ENCODE peak calls at places on chromosomes 13 and 19, in five cellular contexts. T is Caco-2; F is tibial artery; M is left lung; X is CD8-positive, alpha-beta T cell. D is an unnamed sample. For H3K4me1 and H3K9me3, the result is how much of the 10 kb centered on the place peaks cover.

GRCh38 chr13:74132768-74133656 is 1.2 kb downstream of the KLF12 start:
- DNase-seq in M (peak), F (peak), X (peak), T (no peak), D (no peak)

GRCh38 chr19:41175825-41176734 is 16.9 kb upstream of the CYP2S1 start:
- DNase-seq in F (peak), T (peak), M (peak), X (peak), D (peak)

GRCh38 chr13:45396548-45397095 is 21.6 kb downstream of the SLC25A30 start:
- DNase-seq in X (no peak), T (no peak), M (no peak), F (no peak), D (peak)

GRCh38 chr19:49512970-49513745 is 697 bp downstream of the FCGRT start:
- DNase-seq in X (no peak), T (peak), M (peak), F (no peak), D (no peak)

GRCh38 chr13:68745517-68745916 is 1362.1 kb upstream of the ATXN8OS start:
- DNase-seq in X (no peak), M (no peak), T (no peak), F (no peak), D (no peak)

GRCh38 chr13:99260216-99260615 is 2.0 kb upstream of the GPR18 start:
- DNase-seq in T (no peak), M (no peak), X (no peak), F (no peak), D (peak)

GRCh38 chr19:47445937-47446402 is 25.7 kb downstream of the SLC8A2 start:
- DNase-seq in T (no peak), X (peak), M (peak), F (no peak), D (no peak)

GRCh38 chr13:40024578-40024952 is 369.1 kb downstream of the COG6 start:
- DNase-seq in X (no peak), M (no peak), T (no peak), F (no peak), D (no peak)

GRCh38 chr13:113629814-113630213 is 28.2 kb downstream of the ATP4B start:
- DNase-seq in F (no peak), M (no peak), T (peak), X (no peak), D (no peak)

GRCh38 chr19:42606660-42607351 is 12.1 kb upstream of the CEACAM8 start:
- DNase-seq in M (peak), F (no peak), X (peak), T (peak), D (peak)

GRCh38 chr19:50796634-50797428 is 6.6 kb downstream of the ACP4 start:
- DNase-seq in T (no peak), M (no peak), F (no peak), X (no peak), D (no peak)

GRCh38 chr19:40217027-40217810 is 965 bp downstream of the TTC9B start:
- DNase-seq in F (no peak), X (no peak), M (peak), T (peak), D (no peak)

GRCh38 chr19:19410553-19411550 is 5.4 kb downstream of the GATAD2A start:
- DNase-seq in M (no peak), F (no peak), X (peak), T (no peak), D (no peak)

GRCh38 chr13:110388141-110388943 is 81.3 kb downstream of the COL4A2 start:
- DNase-seq in F (peak), T (peak), X (no peak), M (peak), D (peak)

GRCh38 chr19:34244611-34245299 is 9.6 kb upstream of the GARRE1 start:
- DNase-seq in T (no peak), X (no peak), F (no peak), M (no peak), D (no peak)

GRCh38 chr13:114179087-114179658 is at the start of gene CFAP97D2:
- DNase-seq in T (no peak), X (no peak), F (no peak), M (no peak), D (no peak)

GRCh38 chr19:14004619-14005380 is 1.3 kb downstream of the RFX1 start:
- DNase-seq in X (no peak), T (no peak), M (peak), F (peak), D (no peak)
- H3K4me3 ChIP-seq in X (peak), T (no peak), M (no peak), F (peak), D (no peak)

DNA sequence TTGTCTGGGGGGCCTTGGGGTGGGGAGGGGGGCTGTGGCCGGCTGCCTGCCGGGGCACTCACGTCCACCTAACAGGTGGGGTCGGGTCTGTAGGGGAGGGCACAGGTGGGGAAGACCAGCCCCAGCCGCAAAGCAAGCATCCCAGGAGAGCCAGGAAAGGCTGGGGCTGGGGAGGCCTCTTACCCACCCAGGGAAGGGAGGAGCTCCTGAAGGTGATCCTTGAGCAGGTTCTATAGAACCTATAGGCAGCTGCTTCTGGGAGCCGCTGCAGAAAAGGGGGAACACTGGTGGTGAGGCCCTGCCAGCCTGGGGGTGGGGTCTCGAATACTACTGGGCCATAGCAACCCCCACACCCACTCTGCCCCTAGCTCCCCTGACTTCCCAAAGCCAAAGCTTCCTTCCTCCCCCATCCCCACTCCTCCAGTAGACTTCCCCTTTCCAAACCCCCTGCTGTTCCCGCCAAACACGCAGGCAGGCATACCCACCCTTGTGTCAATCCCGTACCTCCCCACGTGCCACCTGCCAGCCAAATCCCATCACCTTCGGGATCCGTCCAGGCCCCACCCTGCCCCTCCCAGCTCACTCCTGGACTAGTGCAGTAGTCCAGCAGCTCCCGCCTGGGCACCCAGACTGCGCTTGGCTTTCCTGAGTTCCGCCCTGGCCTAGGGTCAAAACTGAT is 5.6 kb downstream of the KLF16 start:
- DNase-seq in F (peak), M (no peak), X (no peak), T (no peak), D (no peak)
- H3K4me1 ChIP-seq in F (half or more), M (half or more), X (half or more), T (under half), D (under half)

GRCh38 chr13:52922961-52923360 is 74.5 kb upstream of the PCDH8 start:
- DNase-seq in M (no peak), T (no peak), X (no peak), F (no peak), D (no peak)

GRCh38 chr13:52925775-52926285 is 77.4 kb upstream of the PCDH8 start:
- DNase-seq in X (no peak), F (no peak), T (no peak), M (no peak), D (no peak)

GRCh38 chr13:52925221-52925620 is 76.8 kb upstream of the PCDH8 start:
- DNase-seq in T (no peak), M (no peak), X (no peak), F (no peak), D (no peak)

GRCh38 chr13:52926971-52927370 is 78.5 kb upstream of the PCDH8 start:
- DNase-seq in T (no peak), X (no peak), M (no peak), F (no peak), D (no peak)

GRCh38 chr13:52924241-52925148 is 76.1 kb upstream of the PCDH8 start:
- DNase-seq in M (no peak), X (no peak), F (no peak), T (no peak), D (no peak)
- H3K9me3 ChIP-seq in M (under half), X (under half), F (under half), T (under half), D (under half)

GRCh38 chr19:811007-811434 is 10.7 kb downstream of the PLPPR3 start:
- DNase-seq in M (no peak), F (no peak), T (no peak), X (no peak), D (no peak)

GRCh38 chr19:810077-810855 is 11.5 kb downstream of the PLPPR3 start:
- DNase-seq in F (no peak), X (no peak), M (no peak), T (no peak), D (no peak)

GRCh38 chr19:812819-813358 is 8.9 kb downstream of the PLPPR3 start:
- DNase-seq in F (no peak), X (no peak), T (no peak), M (no peak), D (no peak)

GRCh38 chr19:812049-812816 is 9.5 kb downstream of the PLPPR3 start:
- DNase-seq in T (no peak), X (no peak), F (no peak), M (no peak), D (no peak)

GRCh38 chr19:811511-812048 is 10.2 kb downstream of the PLPPR3 start:
- DNase-seq in F (no peak), X (no peak), T (no peak), M (no peak), D (no peak)
- H3K4me3 ChIP-seq in F (no peak), X (no peak), T (no peak), M (no peak), D (no peak)

DNA sequence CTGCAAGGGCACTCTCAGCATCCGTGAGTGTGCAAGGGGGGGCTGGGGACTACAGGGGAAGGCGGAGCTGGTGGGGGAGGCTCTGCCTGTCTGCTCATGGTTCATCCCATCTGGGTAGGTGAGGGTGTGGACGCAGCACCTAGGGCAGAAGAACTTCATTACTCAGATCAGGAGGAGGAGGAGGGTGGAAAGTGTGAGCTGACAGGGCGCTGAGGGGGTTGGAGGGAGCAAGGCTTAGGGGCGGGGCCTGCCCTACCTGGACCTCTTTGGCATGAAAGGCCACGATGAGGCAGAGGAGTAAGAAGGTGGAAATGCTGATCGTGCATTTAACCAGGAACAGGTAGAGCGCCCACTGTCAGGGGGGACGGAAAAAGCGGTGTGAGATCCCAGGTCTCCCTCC is 4.5 kb downstream of the KCNN4 start:
- DNase-seq in T (no peak), M (no peak), X (no peak), F (no peak), D (no peak)
- H3K4me1 ChIP-seq in T (under half), M (half or more), X (under half), F (under half), D (under half)

GRCh38 chr19:55703790-55704215 is 28.8 kb downstream of the EPN1 start:
- DNase-seq in F (peak), M (peak), T (no peak), X (peak), D (no peak)
- H3K9me3 ChIP-seq in F (under half), M (under half), T (under half), X (under half), D (under half)

D was measured in SJSA1.